ENCODE peak calls at places on chromosome 9, in seven cellular contexts. Q is NB4, M is A549, F is H1, T is HCT116, N is GM12878, G is endothelial cell of umbilical vein. A is an unnamed sample.

GRCh38 chr9:99345451-99345850 is 123.4 kb downstream of the SEC61B start:
- DNase-seq in Q (no peak), M (no peak), F (no peak), G (no peak), N (no peak), T (no peak), A (no peak)

GRCh38 chr9:129667378-129667777 is 1.9 kb downstream of the PRRX2 start:
- DNase-seq in Q (no peak), F (no peak), T (no peak), G (no peak), M (no peak), N (no peak), A (no peak)

GRCh38 chr9:135302329-135303279 is 177.0 kb upstream of the PPP1R26 start:
- DNase-seq in Q (no peak), G (no peak), M (no peak), T (no peak), F (peak; percentile 29), N (no peak), A (no peak)

GRCh38 chr9:93918071-93918470 is 37.1 kb downstream of the BARX1 start:
- DNase-seq in N (no peak), F (no peak), M (no peak), G (no peak), Q (no peak), T (no peak), A (no peak)

GRCh38 chr9:130213898-130214761 is 41.9 kb downstream of the NCS1 start:
- DNase-seq in N (no peak), M (no peak), F (no peak), G (no peak), T (no peak), Q (peak; percentile 55), A (peak; percentile 71)

GRCh38 chr9:136326061-136326776 is 1.1 kb upstream of the GPSM1 start:
- DNase-seq in T (no peak), G (peak; percentile 67), N (no peak), M (no peak), Q (no peak), F (peak; percentile 64), A (peak; percentile 52)

GRCh38 chr9:127395491-127396252 is 1.3 kb upstream of the SLC2A8 start:
- DNase-seq in G (no peak), N (no peak), Q (peak; percentile 60), M (no peak), F (no peak), T (no peak), A (no peak)

GRCh38 chr9:96858018-96858573 is 3.8 kb upstream of the ZNF782 start:
- DNase-seq in F (no peak), M (no peak), T (no peak), N (no peak), G (no peak), Q (no peak), A (no peak)

GRCh38 chr9:6272229-6272597 is 56.0 kb upstream of the TPD52L3 start:
- DNase-seq in N (no peak), Q (no peak), T (no peak), M (no peak), F (no peak), G (no peak), A (no peak)

GRCh38 chr9:99725852-99726251 is 95.8 kb upstream of the NR4A3 start:
- DNase-seq in F (no peak), N (no peak), G (no peak), Q (no peak), T (no peak), M (no peak), A (no peak)

GRCh38 chr9:13388157-13388556 is 108.7 kb upstream of the MPDZ start:
- DNase-seq in T (no peak), Q (no peak), F (no peak), G (no peak), M (no peak), N (no peak), A (no peak)

GRCh38 chr9:87954230-87954629 is 20.1 kb downstream of the CDK20 start:
- DNase-seq in N (no peak), G (no peak), Q (no peak), T (no peak), M (no peak), F (no peak), A (no peak)

GRCh38 chr9:4068449-4068848 is 231.4 kb downstream of the GLIS3 start:
- DNase-seq in Q (no peak), T (no peak), G (no peak), F (no peak), M (no peak), N (no peak), A (no peak)

GRCh38 chr9:14314929-14315753 is 1.2 kb upstream of the NFIB start:
- DNase-seq in N (no peak), T (no peak), F (peak; percentile 84), Q (no peak), G (peak; percentile 67), M (peak; percentile 70), A (peak; percentile 70)

DNA sequence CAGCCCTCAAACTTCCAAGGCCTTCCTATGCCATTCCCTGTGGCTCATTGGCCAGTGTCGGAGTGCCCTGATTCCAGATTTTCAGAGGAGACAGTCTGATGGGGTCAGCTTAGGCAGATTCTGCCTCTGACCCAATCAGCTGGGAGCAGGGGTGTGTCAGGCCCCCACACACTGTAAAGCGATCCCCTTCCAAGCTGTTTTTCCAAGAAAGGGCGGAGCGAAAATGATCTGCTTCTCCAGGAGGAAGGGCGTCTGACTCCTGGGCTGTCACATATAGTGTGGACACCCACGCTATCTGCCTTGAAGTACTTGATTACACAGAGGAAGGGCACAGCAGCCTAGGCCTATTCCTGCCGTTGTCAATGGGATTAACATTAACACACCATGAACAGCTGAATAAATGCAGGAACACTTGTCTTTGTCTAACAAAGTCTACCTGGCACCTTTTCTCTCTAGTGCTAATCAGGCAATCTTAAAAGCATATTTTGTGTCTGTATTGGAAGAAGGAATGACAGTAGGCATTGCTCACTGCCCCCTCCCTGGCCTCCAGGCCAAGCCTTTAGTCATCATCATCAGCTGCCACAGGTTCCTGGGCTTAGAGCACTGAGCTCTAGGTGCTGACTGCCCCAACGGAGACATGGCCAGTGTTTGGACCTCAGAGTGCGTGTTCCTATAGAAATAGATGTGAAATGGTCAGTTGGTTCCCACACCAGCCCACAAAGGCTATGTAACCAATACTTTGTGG is 218.7 kb downstream of the MELK start:
- DNase-seq in G (no peak), Q (no peak), N (no peak), T (no peak), M (no peak), F (no peak), A (no peak)
- TF ChIP-seq MAX in G (no peak), Q (no peak), N (no peak), T (no peak), M (no peak), F (no peak), A (no peak)

GRCh38 chr9:81132796-81133195 is 556.6 kb downstream of the TLE1 start:
- DNase-seq in N (no peak), G (no peak), M (no peak), Q (no peak), F (no peak), T (no peak), A (no peak)

GRCh38 chr9:81132318-81132717 is 557.0 kb downstream of the TLE1 start:
- DNase-seq in T (no peak), Q (peak; percentile 68), M (no peak), N (no peak), G (no peak), F (no peak), A (no peak)

GRCh38 chr9:81141952-81142351 is 547.4 kb downstream of the TLE1 start:
- DNase-seq in F (no peak), G (no peak), N (no peak), Q (no peak), T (no peak), M (no peak), A (no peak)

DNA sequence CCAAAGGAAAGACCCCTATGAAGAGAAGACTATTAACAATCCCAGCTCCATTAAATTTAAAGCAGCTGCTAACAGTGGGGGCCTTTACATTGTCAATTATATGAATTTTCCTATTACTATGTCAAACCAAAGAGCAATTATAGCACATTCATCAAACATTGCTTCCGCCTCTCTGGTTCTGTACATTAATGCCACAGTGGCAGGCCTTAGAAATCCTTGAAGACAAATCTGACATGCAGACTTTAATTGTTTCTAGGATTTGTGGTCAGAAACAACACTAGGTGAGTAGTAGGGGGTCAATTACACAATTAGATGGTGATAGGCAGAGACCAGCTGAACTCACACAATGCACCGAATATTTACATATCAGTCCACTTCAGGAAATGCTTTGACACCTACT is 551.2 kb downstream of the TLE1 start:
- DNase-seq in M (no peak), N (no peak), T (no peak), G (no peak), Q (no peak), F (no peak), A (no peak)
- TF ChIP-seq CTCF in M (no peak), N (no peak), T (no peak), G (no peak), Q (no peak), F (no peak), A (no peak)

DNA sequence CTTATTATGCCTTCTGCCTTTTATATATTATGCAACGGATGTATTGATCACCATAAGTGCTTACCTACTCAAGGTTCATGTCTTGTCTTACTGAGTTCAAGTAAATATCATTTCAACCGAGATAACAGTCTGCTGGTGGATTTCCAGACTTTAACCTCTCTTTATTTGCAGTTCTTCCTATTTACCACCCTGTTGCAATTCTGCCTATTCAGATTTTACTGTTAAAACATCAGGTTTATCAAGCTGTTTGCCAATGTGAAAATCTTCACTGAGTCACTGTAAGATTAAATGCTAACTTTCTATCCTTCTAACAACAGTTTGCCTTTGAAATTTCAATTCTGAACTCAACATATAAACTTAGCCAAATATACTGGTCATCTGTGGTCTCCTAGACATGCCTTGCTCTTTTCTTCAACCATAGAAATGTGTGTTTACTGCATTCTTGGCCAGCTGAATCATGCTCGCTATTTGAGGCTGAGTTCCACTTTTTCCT is 471.7 kb upstream of the RORB start:
- DNase-seq in T (no peak), F (no peak), M (no peak), Q (no peak), N (no peak), G (no peak), A (no peak)
- TF ChIP-seq MAX in T (no peak), F (no peak), M (no peak), Q (no peak), N (no peak), G (no peak), A (no peak)

GRCh38 chr9:77450093-77450475 is 198.0 kb downstream of the GNA14 start:
- DNase-seq in T (no peak), F (no peak), G (no peak), M (no peak), Q (no peak), N (no peak), A (no peak)

GRCh38 chr9:77451507-77451906 is 196.6 kb downstream of the GNA14 start:
- DNase-seq in T (no peak), Q (no peak), N (no peak), F (no peak), G (no peak), M (no peak), A (no peak)

GRCh38 chr9:77447646-77448045 is 200.5 kb downstream of the GNA14 start:
- DNase-seq in T (no peak), F (no peak), N (no peak), Q (no peak), M (no peak), G (no peak), A (no peak)

GRCh38 chr9:77453857-77454647 is 194.1 kb downstream of the GNA14 start:
- DNase-seq in Q (peak; percentile 70), M (no peak), N (no peak), F (no peak), G (no peak), T (no peak), A (no peak)

GRCh38 chr9:77449177-77450092 is 198.7 kb downstream of the GNA14 start:
- DNase-seq in N (no peak), M (no peak), G (peak; percentile 22), T (no peak), Q (no peak), F (no peak), A (no peak)
- TF ChIP-seq CTCF in N (no peak), M (peak; percentile 10), G (no peak), T (no peak), Q (no peak), F (no peak), A (no peak)